ENCODE peak calls at places on chromosomes 16 and 17, in five cellular contexts. One of them, this sample, is unnamed.

GRCh38 chr17:42118545-42118944 is 2.6 kb downstream of the KAT2A start:
- DNase-seq in naive thymus-derived CD8-positive, alpha-beta T cell: no peak
- DNase-seq in glomerular endothelial cell: no peak
- DNase-seq in iris pigment epithelial cell: peak
- DNase-seq in upper lobe of right lung: no peak
- DNase-seq in this sample: no peak

GRCh38 chr17:6639651-6640535 is 618 bp downstream of the KIAA0753 start:
- DNase-seq in naive thymus-derived CD8-positive, alpha-beta T cell: no peak
- DNase-seq in glomerular endothelial cell: no peak
- DNase-seq in iris pigment epithelial cell: peak
- DNase-seq in upper lobe of right lung: peak
- DNase-seq in this sample: peak

GRCh38 chr16:10504404-10504885 is 76.0 kb downstream of the EMP2 start:
- DNase-seq in naive thymus-derived CD8-positive, alpha-beta T cell: no peak
- DNase-seq in glomerular endothelial cell: no peak
- DNase-seq in iris pigment epithelial cell: no peak
- DNase-seq in upper lobe of right lung: no peak
- DNase-seq in this sample: no peak

GRCh38 chr16:22262460-22262859 is 34.7 kb upstream of the POLR3E start:
- DNase-seq in naive thymus-derived CD8-positive, alpha-beta T cell: no peak
- DNase-seq in glomerular endothelial cell: no peak
- DNase-seq in iris pigment epithelial cell: peak
- DNase-seq in upper lobe of right lung: no peak
- DNase-seq in this sample: no peak

GRCh38 chr16:84741351-84741791 is 41.6 kb downstream of the USP10 start:
- DNase-seq in naive thymus-derived CD8-positive, alpha-beta T cell: no peak
- DNase-seq in glomerular endothelial cell: no peak
- DNase-seq in iris pigment epithelial cell: peak
- DNase-seq in upper lobe of right lung: no peak
- DNase-seq in this sample: no peak

GRCh38 chr16:85220125-85220839 is 108.0 kb upstream of the CIBAR2 start:
- DNase-seq in naive thymus-derived CD8-positive, alpha-beta T cell: no peak
- DNase-seq in glomerular endothelial cell: no peak
- DNase-seq in iris pigment epithelial cell: peak
- DNase-seq in upper lobe of right lung: peak
- DNase-seq in this sample: peak

GRCh38 chr17:32253117-32253611 is 12.5 kb upstream of the RHBDL3 start:
- DNase-seq in naive thymus-derived CD8-positive, alpha-beta T cell: peak
- DNase-seq in glomerular endothelial cell: peak
- DNase-seq in iris pigment epithelial cell: peak
- DNase-seq in upper lobe of right lung: peak
- DNase-seq in this sample: peak

GRCh38 chr17:62616993-62617893 is 10.2 kb upstream of the MRC2 start:
- DNase-seq in naive thymus-derived CD8-positive, alpha-beta T cell: no peak
- DNase-seq in glomerular endothelial cell: no peak
- DNase-seq in iris pigment epithelial cell: no peak
- DNase-seq in upper lobe of right lung: no peak
- DNase-seq in this sample: no peak

GRCh38 chr16:74740795-74741304 is 33.8 kb downstream of the FA2H start:
- DNase-seq in naive thymus-derived CD8-positive, alpha-beta T cell: no peak
- DNase-seq in glomerular endothelial cell: no peak
- DNase-seq in iris pigment epithelial cell: no peak
- DNase-seq in upper lobe of right lung: no peak
- DNase-seq in this sample: peak

GRCh38 chr17:27985306-27985705 is 57.2 kb upstream of the NLK start:
- DNase-seq in naive thymus-derived CD8-positive, alpha-beta T cell: no peak
- DNase-seq in glomerular endothelial cell: no peak
- DNase-seq in iris pigment epithelial cell: no peak
- DNase-seq in upper lobe of right lung: no peak
- DNase-seq in this sample: no peak

GRCh38 chr17:10197721-10198508 is 491 bp downstream of the GAS7 start:
- DNase-seq in naive thymus-derived CD8-positive, alpha-beta T cell: no peak
- DNase-seq in glomerular endothelial cell: no peak
- DNase-seq in iris pigment epithelial cell: peak
- DNase-seq in upper lobe of right lung: peak
- DNase-seq in this sample: peak

GRCh38 chr16:49472598-49472997 is 99.0 kb downstream of the C16orf78 start:
- DNase-seq in naive thymus-derived CD8-positive, alpha-beta T cell: no peak
- DNase-seq in glomerular endothelial cell: no peak
- DNase-seq in iris pigment epithelial cell: no peak
- DNase-seq in upper lobe of right lung: peak
- DNase-seq in this sample: no peak

GRCh38 chr17:17055286-17056166 is 13.3 kb downstream of the MPRIP start:
- DNase-seq in naive thymus-derived CD8-positive, alpha-beta T cell: no peak
- DNase-seq in glomerular endothelial cell: no peak
- DNase-seq in iris pigment epithelial cell: no peak
- DNase-seq in upper lobe of right lung: peak
- DNase-seq in this sample: no peak

GRCh38 chr17:83125515-83126274 is 46.3 kb downstream of the METRNL start:
- DNase-seq in naive thymus-derived CD8-positive, alpha-beta T cell: peak
- DNase-seq in glomerular endothelial cell: no peak
- DNase-seq in iris pigment epithelial cell: no peak
- DNase-seq in upper lobe of right lung: peak
- DNase-seq in this sample: peak

GRCh38 chr17:74978240-74978639 is 5.7 kb upstream of the HID1 start:
- DNase-seq in naive thymus-derived CD8-positive, alpha-beta T cell: no peak
- DNase-seq in glomerular endothelial cell: no peak
- DNase-seq in iris pigment epithelial cell: no peak
- DNase-seq in upper lobe of right lung: no peak
- DNase-seq in this sample: no peak

GRCh38 chr17:68290268-68290954 is 516 bp downstream of the SLC16A6 start:
- DNase-seq in naive thymus-derived CD8-positive, alpha-beta T cell: peak
- DNase-seq in glomerular endothelial cell: no peak
- DNase-seq in iris pigment epithelial cell: no peak
- DNase-seq in upper lobe of right lung: peak
- DNase-seq in this sample: peak

GRCh38 chr17:74149597-74150427 is 53.7 kb upstream of the RPL38 start:
- DNase-seq in naive thymus-derived CD8-positive, alpha-beta T cell: no peak
- DNase-seq in glomerular endothelial cell: no peak
- DNase-seq in iris pigment epithelial cell: no peak
- DNase-seq in upper lobe of right lung: no peak
- DNase-seq in this sample: peak

GRCh38 chr17:35073991-35074627 is 10.6 kb upstream of the RFFL start:
- DNase-seq in naive thymus-derived CD8-positive, alpha-beta T cell: no peak
- DNase-seq in glomerular endothelial cell: no peak
- DNase-seq in iris pigment epithelial cell: no peak
- DNase-seq in upper lobe of right lung: no peak
- DNase-seq in this sample: no peak

GRCh38 chr17:22267019-22267418 is 574.7 kb downstream of the KCNJ18 start:
- DNase-seq in naive thymus-derived CD8-positive, alpha-beta T cell: no peak
- DNase-seq in glomerular endothelial cell: no peak
- DNase-seq in iris pigment epithelial cell: no peak
- DNase-seq in upper lobe of right lung: no peak
- DNase-seq in this sample: no peak

GRCh38 chr17:81453712-81454111 is 58.5 kb downstream of the BAHCC1 start:
- DNase-seq in naive thymus-derived CD8-positive, alpha-beta T cell: no peak
- DNase-seq in glomerular endothelial cell: no peak
- DNase-seq in iris pigment epithelial cell: no peak
- DNase-seq in upper lobe of right lung: no peak
- DNase-seq in this sample: no peak

GRCh38 chr16:13896543-13897182 is 23.3 kb upstream of the ERCC4 start:
- DNase-seq in naive thymus-derived CD8-positive, alpha-beta T cell: no peak
- DNase-seq in glomerular endothelial cell: no peak
- DNase-seq in iris pigment epithelial cell: peak
- DNase-seq in upper lobe of right lung: no peak
- DNase-seq in this sample: no peak

GRCh38 chr17:1714980-1715802 is 5.0 kb upstream of the TLCD2 start:
- DNase-seq in naive thymus-derived CD8-positive, alpha-beta T cell: no peak
- DNase-seq in glomerular endothelial cell: no peak
- DNase-seq in iris pigment epithelial cell: peak
- DNase-seq in upper lobe of right lung: peak
- DNase-seq in this sample: peak

GRCh38 chr16:78775161-78775561 is 675.7 kb downstream of the WWOX start:
- DNase-seq in naive thymus-derived CD8-positive, alpha-beta T cell: no peak
- DNase-seq in glomerular endothelial cell: no peak
- DNase-seq in iris pigment epithelial cell: no peak
- DNase-seq in upper lobe of right lung: no peak
- DNase-seq in this sample: no peak

GRCh38 chr17:39094607-39095308 is 56.7 kb downstream of the PLXDC1 start:
- DNase-seq in naive thymus-derived CD8-positive, alpha-beta T cell: peak
- DNase-seq in glomerular endothelial cell: no peak
- DNase-seq in iris pigment epithelial cell: no peak
- DNase-seq in upper lobe of right lung: no peak
- DNase-seq in this sample: peak

GRCh38 chr17:9228408-9229159 is 207.3 kb downstream of the NTN1 start:
- DNase-seq in naive thymus-derived CD8-positive, alpha-beta T cell: no peak
- DNase-seq in glomerular endothelial cell: no peak
- DNase-seq in iris pigment epithelial cell: peak
- DNase-seq in upper lobe of right lung: no peak
- DNase-seq in this sample: no peak

This sample was measured in kidney.